ENCODE peak calls at places on chromosomes 5 and 9, in five cellular contexts. T is cardiac muscle cell, V is Panc1, H is tibial nerve, S is GM12865. E is an unnamed sample.
A peak's percentile ranks its signal among the peaks of the same experiment; 100 is the strongest.

GRCh38 chr9:120985759-120986353 is 59.3 kb upstream of the TRAF1 start:
- DNase-seq in S (peak; percentile 59), V (peak; percentile 28), H (peak; percentile 54), T (peak; percentile 38), E (no peak)

GRCh38 chr5:135038202-135038828 is 4.3 kb upstream of the PITX1 start:
- DNase-seq in T (no peak), H (no peak), V (no peak), S (no peak), E (no peak)

GRCh38 chr5:39197556-39197955 is 21.8 kb downstream of the FYB1 start:
- DNase-seq in S (no peak), H (no peak), V (no peak), T (no peak), E (no peak)

GRCh38 chr5:97163360-97163764 is 19.7 kb downstream of the RIOK2 start:
- DNase-seq in T (no peak), S (no peak), H (no peak), V (no peak), E (no peak)

GRCh38 chr9:33025572-33026347 is 687 bp downstream of the DNAJA1 start:
- DNase-seq in S (peak; percentile 78), V (no peak), T (peak; percentile 78), H (peak; percentile 25), E (peak; percentile 47)

GRCh38 chr9:22529426-22530199 is 83.0 kb downstream of the DMRTA1 start:
- DNase-seq in V (no peak), T (no peak), H (no peak), S (no peak), E (no peak)

GRCh38 chr5:112637343-112637742 is 100.3 kb upstream of the APC start:
- DNase-seq in T (no peak), H (peak; percentile 52), S (no peak), V (no peak), E (no peak)

GRCh38 chr5:95771109-95771708 is 40.1 kb downstream of the RHOBTB3 start:
- DNase-seq in H (no peak), T (peak; percentile 71), V (no peak), S (no peak), E (no peak)

GRCh38 chr9:2809692-2810423 is 34.0 kb downstream of the PUM3 start:
- DNase-seq in T (peak; percentile 60), H (no peak), S (no peak), V (no peak), E (no peak)

GRCh38 chr5:112738180-112738560 is 485 bp downstream of the APC start:
- DNase-seq in T (no peak), S (peak; percentile 26), V (no peak), H (no peak), E (no peak)

GRCh38 chr5:121006206-121006605 is 542.1 kb downstream of the PRR16 start:
- DNase-seq in T (no peak), S (no peak), H (no peak), V (no peak), E (no peak)

GRCh38 chr5:61916621-61917620 is 389.1 kb upstream of the KIF2A start:
- DNase-seq in V (no peak), H (no peak), S (no peak), T (no peak), E (no peak)

GRCh38 chr5:128537306-128537998 is 593 bp downstream of the FBN2 start:
- DNase-seq in H (peak; percentile 19), T (no peak), S (no peak), V (no peak), E (peak; percentile 51)

GRCh38 chr9:25353783-25354182 is 324.5 kb downstream of the TUSC1 start:
- DNase-seq in V (no peak), S (no peak), T (no peak), H (no peak), E (no peak)

DNA sequence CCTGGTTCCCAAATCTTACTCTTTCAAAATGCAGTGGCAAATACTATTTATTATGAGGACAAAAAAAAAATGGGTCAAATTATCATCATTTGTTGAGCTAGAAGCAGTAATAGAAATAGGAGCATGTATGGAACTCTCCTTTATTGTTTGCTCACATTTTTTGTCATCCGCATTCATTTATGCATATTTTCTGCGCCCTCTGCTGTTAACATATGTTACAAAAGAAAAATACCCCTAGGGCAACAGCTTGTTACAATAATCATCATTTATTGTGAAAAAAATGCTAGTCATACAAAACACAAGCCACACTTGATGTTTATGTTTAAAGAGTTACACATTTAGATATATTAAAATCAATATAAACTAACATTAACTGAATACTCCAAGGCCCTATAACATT is 328.2 kb downstream of the TUSC1 start:
- DNase-seq in H (no peak), V (no peak), T (no peak), S (no peak), E (no peak)
- TF ChIP-seq CTCF in H (no peak), V (no peak), T (no peak), S (no peak), E (no peak)

DNA sequence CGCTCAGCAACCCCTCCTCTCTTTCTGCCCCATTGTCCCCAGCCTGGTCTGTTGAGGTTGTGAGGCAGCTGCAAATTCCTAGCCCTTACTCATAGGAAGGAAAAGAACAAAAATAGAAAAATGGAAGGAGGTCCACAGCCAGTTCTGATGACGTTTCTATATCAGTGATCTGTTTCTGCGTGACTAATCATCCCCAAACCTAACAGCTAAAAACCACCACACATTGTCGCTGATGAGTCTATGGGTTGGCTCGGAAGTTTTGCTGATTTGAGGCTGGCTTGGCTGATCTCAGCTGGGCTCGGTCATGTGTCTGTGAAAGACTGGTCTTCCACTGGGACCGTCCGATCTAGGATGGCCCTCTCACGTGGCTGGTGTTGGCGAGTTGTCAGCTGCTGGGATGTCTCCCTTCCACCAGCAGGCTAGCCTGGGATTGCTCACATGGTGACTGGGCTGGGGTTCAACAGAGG is 200.6 kb upstream of the ZNF618 start:
- DNase-seq in S (no peak), H (peak; percentile 32), V (no peak), T (no peak), E (peak; percentile 49)
- TF ChIP-seq CTCF in S (no peak), H (no peak), V (no peak), T (no peak), E (no peak)

GRCh38 chr5:169115725-169116124 is 185.2 kb downstream of the SLIT3 start:
- DNase-seq in H (no peak), S (no peak), V (no peak), T (no peak), E (no peak)

GRCh38 chr5:169121631-169122420 is 179.1 kb downstream of the SLIT3 start:
- DNase-seq in T (no peak), H (no peak), V (no peak), S (no peak), E (no peak)

GRCh38 chr5:169119287-169120048 is 181.5 kb downstream of the SLIT3 start:
- DNase-seq in V (no peak), T (no peak), S (no peak), H (no peak), E (no peak)

GRCh38 chr5:169114466-169114865 is 186.5 kb downstream of the SLIT3 start:
- DNase-seq in H (no peak), S (no peak), T (no peak), V (no peak), E (no peak)

GRCh38 chr5:169116961-169117461 is 183.9 kb downstream of the SLIT3 start:
- DNase-seq in H (no peak), S (no peak), T (no peak), V (no peak), E (no peak)
- TF ChIP-seq CTCF in H (no peak), S (no peak), T (peak; percentile 12), V (no peak), E (no peak)

GRCh38 chr9:5493597-5494511 is 16.5 kb upstream of the PDCD1LG2 start:
- DNase-seq in H (peak; percentile 54), S (peak; percentile 95), T (no peak), V (no peak), E (peak; percentile 82)
- TF ChIP-seq CTCF in H (no peak), S (no peak), T (no peak), V (no peak), E (no peak)